ENCODE peak calls at places on chromosomes 3 and 15, in four cellular contexts. U, S, C and R are unnamed samples.

GRCh38 chr3:10594915-10595314 is 89.5 kb upstream of the ATP2B2 start:
- DNase-seq in U (peak), S (peak), C (peak), R (no peak)

GRCh38 chr3:10511809-10512494 is 6.6 kb upstream of the ATP2B2 start:
- DNase-seq in U (no peak), S (no peak), C (peak), R (no peak)

GRCh38 chr3:135148431-135148830 is 353.4 kb downstream of the EPHB1 start:
- DNase-seq in U (no peak), S (no peak), C (no peak), R (no peak)

GRCh38 chr3:13352621-13353131 is 67.4 kb downstream of the NUP210 start:
- DNase-seq in U (no peak), S (no peak), C (no peak), R (peak)

GRCh38 chr3:78516437-78516836 is 1251.4 kb downstream of the ROBO1 start:
- DNase-seq in U (no peak), S (no peak), C (no peak), R (no peak)

GRCh38 chr3:156050918-156051317 is 69.5 kb upstream of the KCNAB1 start:
- DNase-seq in U (no peak), S (no peak), C (no peak), R (no peak)

GRCh38 chr3:12947504-12948369 is 106.4 kb upstream of the RPL32 start:
- DNase-seq in U (no peak), S (no peak), C (peak), R (no peak)

GRCh38 chr3:146953523-146954125 is 348.5 kb upstream of the PLSCR5 start:
- DNase-seq in U (no peak), S (no peak), C (no peak), R (no peak)

GRCh38 chr15:49247556-49248102 is 77.6 kb downstream of the GALK2 start:
- DNase-seq in U (no peak), S (no peak), C (no peak), R (no peak)
- H3K27ac ChIP-seq in U (no peak), S (no peak), C (no peak), R (no peak)

GRCh38 chr15:58471341-58471740 is 39.5 kb downstream of the LIPC start:
- DNase-seq in U (no peak), S (no peak), C (no peak), R (no peak)
- H3K27ac ChIP-seq in U (peak), S (no peak), C (no peak), R (no peak)

DNA sequence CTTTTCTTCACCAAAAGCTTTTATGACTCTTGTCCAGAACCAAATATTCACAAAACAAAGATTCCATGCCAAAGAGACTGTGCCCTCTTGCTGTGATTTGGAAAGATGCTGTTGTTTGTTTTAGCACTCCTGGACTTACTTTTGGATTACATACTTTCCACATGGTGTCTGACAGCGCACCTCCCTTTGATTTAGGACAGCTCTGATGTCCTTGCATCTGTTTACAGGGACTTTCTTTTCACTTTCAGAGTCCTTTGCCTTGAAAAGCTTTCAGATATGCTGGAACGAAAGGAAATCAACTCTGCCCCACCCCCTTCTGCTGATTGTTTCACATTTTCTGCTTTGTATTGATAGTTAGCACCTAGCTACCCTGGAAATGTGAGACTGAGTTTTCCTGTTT is 133.0 kb upstream of the NR2E3 start:
- DNase-seq in U (no peak), S (no peak), C (no peak), R (no peak)
- H3K27ac ChIP-seq in U (peak), S (no peak), C (no peak), R (no peak)

GRCh38 chr3:141266797-141267555 is 35.4 kb downstream of the PXYLP1 start:
- DNase-seq in U (no peak), S (peak), C (no peak), R (no peak)
- H3K27ac ChIP-seq in U (no peak), S (peak), C (no peak), R (no peak)

DNA sequence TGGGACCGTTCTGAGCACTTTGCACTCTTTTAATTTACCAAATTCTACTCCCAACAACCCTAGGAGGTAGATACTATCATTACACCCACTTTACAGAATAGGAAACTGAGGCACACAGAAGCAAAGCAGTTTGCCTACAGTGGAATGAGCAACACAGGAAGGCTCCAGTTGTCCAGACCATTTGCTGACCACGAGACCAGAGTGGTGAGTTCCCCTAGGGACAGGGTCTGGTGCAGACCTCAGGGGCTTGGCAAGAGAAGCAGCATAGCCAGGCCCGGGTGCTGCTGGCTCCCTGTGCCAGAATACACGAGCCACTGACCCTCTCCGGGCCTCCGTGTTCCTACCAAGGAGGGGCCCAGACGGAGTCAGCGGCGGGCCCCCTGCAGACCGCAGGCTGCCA is 26.5 kb downstream of the PLXND1 start:
- DNase-seq in U (no peak), S (no peak), C (no peak), R (no peak)
- H3K27ac ChIP-seq in U (no peak), S (no peak), C (no peak), R (no peak)

DNA sequence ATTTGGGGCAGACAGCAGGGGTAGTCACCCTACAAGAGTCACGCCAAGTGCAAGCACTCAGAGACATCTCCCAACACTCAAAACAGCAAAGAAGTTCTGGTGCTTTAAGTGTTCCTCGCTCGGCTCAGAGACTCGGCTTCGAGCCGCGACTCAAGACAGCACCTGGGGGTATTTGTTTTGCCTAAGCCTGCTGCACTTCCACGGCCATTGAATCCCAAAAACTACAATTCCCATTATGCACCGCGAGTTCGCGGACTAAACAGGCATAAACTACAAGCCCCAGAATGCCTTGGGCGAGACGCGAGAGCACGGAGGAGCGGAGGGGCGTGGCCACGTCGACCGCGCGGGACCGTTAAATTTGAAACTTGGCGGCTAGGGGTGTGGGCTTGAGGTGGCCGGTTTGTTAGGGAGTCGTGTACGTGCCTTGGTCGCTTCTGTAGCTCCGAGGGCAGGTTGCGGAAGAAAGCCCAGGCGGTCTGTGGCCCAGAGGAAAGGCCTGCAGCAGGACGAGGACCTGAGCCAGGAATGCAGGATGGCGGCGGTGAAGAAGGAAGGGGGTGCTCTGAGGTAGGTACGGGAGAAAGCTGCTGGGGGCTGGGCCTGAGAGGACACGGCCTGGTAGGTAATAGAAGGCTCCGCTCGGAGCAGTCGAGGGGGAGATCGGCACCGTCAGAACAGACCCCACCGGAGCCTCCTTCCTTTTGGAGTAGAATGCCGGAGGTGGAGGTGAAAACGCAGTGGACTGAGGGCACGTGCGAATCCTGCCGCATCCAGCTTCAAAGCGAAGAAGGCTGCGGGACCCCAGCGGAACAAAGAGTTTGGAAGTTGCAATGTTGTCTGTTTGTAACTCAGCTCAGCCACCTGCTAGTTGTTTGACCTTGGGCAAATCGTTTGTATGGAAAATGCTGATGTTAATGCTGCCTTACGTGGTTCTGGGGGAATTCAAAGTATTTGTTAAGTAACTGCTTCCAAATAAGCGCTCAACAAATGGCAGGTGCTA is at the start of gene BUB1B:
- DNase-seq in U (peak), S (peak), C (peak), R (peak)
- H3K27ac ChIP-seq in U (peak), S (peak), C (peak), R (no peak)